ENCODE peak calls at places on chromosomes 13 and 19, in eight cellular contexts. R is mesenchymal stem cell, K is mammary epithelial cell, F is colonic mucosa, C is right lobe of liver, W is left ventricle myocardium inferior, T is GM23338, O is SK-N-SH. X is an unnamed sample.

GRCh38 chr13:35039012-35039411 is 96.9 kb downstream of the NBEA start:
- DNase-seq in R (no peak), K (no peak), F (no peak), C (no peak), W (no peak), T (no peak), O (no peak), X (no peak)

GRCh38 chr13:44191504-44192171 is 182.0 kb upstream of the SERP2 start:
- DNase-seq in R (peak; percentile 54), K (peak; percentile 70), F (peak; percentile 54), C (peak; percentile 54), W (no peak), T (peak; percentile 84), O (peak; percentile 58), X (no peak)

GRCh38 chr13:112115403-112116091 is 48.6 kb downstream of the SOX1 start:
- DNase-seq in R (no peak), K (no peak), F (no peak), C (no peak), W (no peak), T (no peak), O (no peak), X (no peak)

GRCh38 chr13:29845440-29846056 is 4.9 kb downstream of the UBL3 start:
- DNase-seq in R (no peak), K (no peak), F (no peak), C (no peak), W (no peak), T (no peak), O (no peak), X (no peak)

GRCh38 chr13:32726374-32727037 is 140.3 kb downstream of the PDS5B start:
- DNase-seq in R (no peak), K (no peak), F (no peak), C (no peak), W (no peak), T (no peak), O (no peak), X (no peak)

GRCh38 chr13:72820156-72820897 is 38.4 kb downstream of the PIBF1 start:
- DNase-seq in R (peak; percentile 76), K (peak; percentile 3), F (no peak), C (no peak), W (no peak), T (peak; percentile 22), O (no peak), X (no peak)

GRCh38 chr13:109256866-109257760 is 529.3 kb downstream of the IRS2 start:
- DNase-seq in R (peak; percentile 93), K (peak; percentile 100), F (no peak), C (peak; percentile 64), W (no peak), T (peak; percentile 21), O (no peak), X (no peak)

GRCh38 chr19:615619-616018 is 17.7 kb downstream of the POLRMT start:
- DNase-seq in R (no peak), K (no peak), F (no peak), C (peak; percentile 40), W (no peak), T (peak; percentile 65), O (no peak), X (no peak)

GRCh38 chr19:29482855-29483640 is 42.7 kb upstream of the VSTM2B start:
- DNase-seq in R (no peak), K (no peak), F (no peak), C (no peak), W (no peak), T (no peak), O (no peak), X (peak; percentile 58)

GRCh38 chr13:101978546-101979315 is 423.1 kb downstream of the FGF14 start:
- DNase-seq in R (no peak), K (no peak), F (no peak), C (no peak), W (no peak), T (no peak), O (peak; percentile 42), X (no peak)

GRCh38 chr13:106350208-106350607 is 185.3 kb downstream of the EFNB2 start:
- DNase-seq in R (no peak), K (no peak), F (peak; percentile 82), C (no peak), W (no peak), T (peak; percentile 22), O (no peak), X (no peak)

GRCh38 chr13:85529216-85529590 is 270.0 kb downstream of the SLITRK6 start:
- DNase-seq in R (peak; percentile 19), K (no peak), F (no peak), C (no peak), W (no peak), T (no peak), O (no peak), X (no peak)

GRCh38 chr13:111502957-111503356 is 182.5 kb downstream of the TEX29 start:
- DNase-seq in R (no peak), K (no peak), F (no peak), C (no peak), W (no peak), T (no peak), O (no peak), X (no peak)

GRCh38 chr13:61410669-61411297 is 4.9 kb downstream of the PCDH20 start:
- DNase-seq in R (peak; percentile 8), K (no peak), F (no peak), C (no peak), W (no peak), T (peak; percentile 37), O (peak; percentile 44), X (no peak)

GRCh38 chr13:110615322-110616102 is at the start of gene NAXD:
- DNase-seq in R (peak; percentile 94), K (peak; percentile 93), F (peak; percentile 96), C (peak; percentile 97), W (peak; percentile 95), T (peak; percentile 97), O (peak; percentile 99), X (peak; percentile 97)

GRCh38 chr13:75785130-75785529 is 149.0 kb downstream of the LMO7 start:
- DNase-seq in R (no peak), K (no peak), F (no peak), C (no peak), W (no peak), T (no peak), O (no peak), X (no peak)

GRCh38 chr13:33352023-33352422 is 66.5 kb upstream of the STARD13 start:
- DNase-seq in R (no peak), K (no peak), F (no peak), C (no peak), W (no peak), T (no peak), O (peak; percentile 45), X (no peak)

GRCh38 chr13:29844441-29844840 is 6.0 kb downstream of the UBL3 start:
- DNase-seq in R (no peak), K (no peak), F (no peak), C (no peak), W (no peak), T (no peak), O (no peak), X (no peak)

GRCh38 chr19:39196860-39197562 is at the start of gene NCCRP1:
- DNase-seq in R (no peak), K (no peak), F (no peak), C (no peak), W (no peak), T (peak; percentile 81), O (peak; percentile 66), X (no peak)

GRCh38 chr19:39411006-39411831 is 1.2 kb upstream of the PLEKHG2 start:
- DNase-seq in R (peak; percentile 99), K (peak; percentile 53), F (peak; percentile 84), C (peak; percentile 91), W (no peak), T (no peak), O (no peak), X (peak; percentile 89)

GRCh38 chr13:26587251-26587650 is 29.8 kb downstream of the WASF3 start:
- DNase-seq in R (no peak), K (no peak), F (no peak), C (no peak), W (no peak), T (no peak), O (no peak), X (no peak)

GRCh38 chr13:112249644-112250610 is 126.2 kb upstream of the SPACA7 start:
- DNase-seq in R (no peak), K (no peak), F (peak; percentile 9), C (no peak), W (no peak), T (no peak), O (no peak), X (no peak)

GRCh38 chr13:74090397-74090796 is 43.8 kb downstream of the KLF12 start:
- DNase-seq in R (no peak), K (peak; percentile 4), F (no peak), C (no peak), W (no peak), T (no peak), O (no peak), X (no peak)

GRCh38 chr19:16337809-16338469 is 13.3 kb downstream of the KLF2 start:
- DNase-seq in R (peak; percentile 23), K (no peak), F (no peak), C (no peak), W (no peak), T (no peak), O (no peak), X (no peak)
- H3K4me1 ChIP-seq in R (peaks cover 34% of the 10 kb centered on the region), K (peaks cover 19% of the 10 kb centered on the region), F (no peaks in the 10 kb centered on the region), C (no peaks in the 10 kb centered on the region), W (peaks cover 51% of the 10 kb centered on the region), T (peaks cover 7% of the 10 kb centered on the region), O (no peaks in the 10 kb centered on the region), X (peaks cover 20% of the 10 kb centered on the region)

GRCh38 chr13:40469581-40470282 is 196.7 kb downstream of the FOXO1 start:
- DNase-seq in R (no peak), K (no peak), F (no peak), C (no peak), W (no peak), T (no peak), O (no peak), X (no peak)

GRCh38 chr13:40471911-40472310 is 194.5 kb downstream of the FOXO1 start:
- DNase-seq in R (no peak), K (no peak), F (no peak), C (no peak), W (no peak), T (no peak), O (no peak), X (no peak)

GRCh38 chr13:40468227-40468838 is 198.1 kb downstream of the FOXO1 start:
- DNase-seq in R (no peak), K (no peak), F (no peak), C (no peak), W (no peak), T (no peak), O (no peak), X (no peak)

GRCh38 chr13:40472427-40473220 is 193.8 kb downstream of the FOXO1 start:
- DNase-seq in R (no peak), K (no peak), F (no peak), C (no peak), W (no peak), T (no peak), O (no peak), X (no peak)

GRCh38 chr13:40470665-40471064 is 195.8 kb downstream of the FOXO1 start:
- DNase-seq in R (no peak), K (no peak), F (no peak), C (no peak), W (no peak), T (no peak), O (no peak), X (no peak)
- H3K4me1 ChIP-seq in R (peaks cover 2% of the 10 kb centered on the region), K (no peaks in the 10 kb centered on the region), F (no peaks in the 10 kb centered on the region), C (peaks cover 8% of the 10 kb centered on the region), W (peaks cover 16% of the 10 kb centered on the region), T (no peaks in the 10 kb centered on the region), O (no peaks in the 10 kb centered on the region), X (no peaks in the 10 kb centered on the region)

GRCh38 chr13:28353679-28354078 is 141.2 kb downstream of the FLT1 start:
- DNase-seq in R (no peak), K (no peak), F (no peak), C (no peak), W (no peak), T (no peak), O (no peak), X (no peak)
- H3K4me1 ChIP-seq in R (peaks cover 1% of the 10 kb centered on the region), K (no peaks in the 10 kb centered on the region), F (no peaks in the 10 kb centered on the region), C (no peaks in the 10 kb centered on the region), W (peaks cover 51% of the 10 kb centered on the region), T (peaks cover 43% of the 10 kb centered on the region), O (peaks cover 13% of the 10 kb centered on the region), X (peaks cover 8% of the 10 kb centered on the region)

GRCh38 chr19:1911995-1912394 is 6.8 kb downstream of the ADAT3 start:
- DNase-seq in R (no peak), K (no peak), F (peak; percentile 93), C (no peak), W (no peak), T (peak; percentile 41), O (no peak), X (no peak)
- H3K4me1 ChIP-seq in R (peaks cover 38% of the 10 kb centered on the region), K (peaks cover 56% of the 10 kb centered on the region), F (peaks cover 4% of the 10 kb centered on the region), C (no peaks in the 10 kb centered on the region), W (peaks cover 7% of the 10 kb centered on the region), T (no peaks in the 10 kb centered on the region), O (peaks cover 11% of the 10 kb centered on the region), X (peaks cover 8% of the 10 kb centered on the region)

X was measured in sigmoid colon.